ENCODE peak calls at places on chromosomes 13 and 19, in six cellular contexts. Z is DND-41, I is PC-9, G is GM23338, C is hepatocyte, F is K562. R is an unnamed sample.

GRCh38 chr13:77946522-77946921 is 27.9 kb upstream of the EDNRB start:
- DNase-seq in Z (no peak), I (no peak), G (no peak), C (no peak), F (no peak), R (no peak)

GRCh38 chr13:42041684-42042035 is 6.8 kb upstream of the DGKH start:
- DNase-seq in Z (no peak), I (peak), G (peak), C (peak), F (peak), R (peak)

GRCh38 chr19:28843771-28844492 is 369.0 kb downstream of the UQCRFS1 start:
- DNase-seq in Z (no peak), I (no peak), G (no peak), C (no peak), F (no peak), R (no peak)

GRCh38 chr13:94535231-94535630 is 55.7 kb upstream of the DCT start:
- DNase-seq in Z (no peak), I (no peak), G (no peak), C (no peak), F (no peak), R (no peak)

GRCh38 chr19:56707821-56708220 is 36.3 kb upstream of the ZNF835 start:
- DNase-seq in Z (no peak), I (no peak), G (no peak), C (no peak), F (no peak), R (no peak)

GRCh38 chr19:4695224-4695731 is 25.1 kb upstream of the MYDGF start:
- DNase-seq in Z (no peak), I (no peak), G (no peak), C (no peak), F (no peak), R (no peak)

GRCh38 chr13:92158335-92158734 is 759.9 kb downstream of the GPC5 start:
- DNase-seq in Z (no peak), I (no peak), G (no peak), C (no peak), F (no peak), R (no peak)

GRCh38 chr13:112212533-112212932 is 145.6 kb downstream of the SOX1 start:
- DNase-seq in Z (no peak), I (no peak), G (no peak), C (no peak), F (no peak), R (no peak)

GRCh38 chr19:19618384-19619051 is at the start of gene PBX4:
- DNase-seq in Z (peak), I (peak), G (peak), C (peak), F (peak), R (peak)

GRCh38 chr13:112897956-112898785 is 70.8 kb upstream of the MCF2L start:
- DNase-seq in Z (no peak), I (no peak), G (no peak), C (no peak), F (no peak), R (no peak)

GRCh38 chr13:68727165-68727564 is 1380.5 kb upstream of the ATXN8OS start:
- DNase-seq in Z (no peak), I (no peak), G (no peak), C (no peak), F (no peak), R (no peak)

DNA sequence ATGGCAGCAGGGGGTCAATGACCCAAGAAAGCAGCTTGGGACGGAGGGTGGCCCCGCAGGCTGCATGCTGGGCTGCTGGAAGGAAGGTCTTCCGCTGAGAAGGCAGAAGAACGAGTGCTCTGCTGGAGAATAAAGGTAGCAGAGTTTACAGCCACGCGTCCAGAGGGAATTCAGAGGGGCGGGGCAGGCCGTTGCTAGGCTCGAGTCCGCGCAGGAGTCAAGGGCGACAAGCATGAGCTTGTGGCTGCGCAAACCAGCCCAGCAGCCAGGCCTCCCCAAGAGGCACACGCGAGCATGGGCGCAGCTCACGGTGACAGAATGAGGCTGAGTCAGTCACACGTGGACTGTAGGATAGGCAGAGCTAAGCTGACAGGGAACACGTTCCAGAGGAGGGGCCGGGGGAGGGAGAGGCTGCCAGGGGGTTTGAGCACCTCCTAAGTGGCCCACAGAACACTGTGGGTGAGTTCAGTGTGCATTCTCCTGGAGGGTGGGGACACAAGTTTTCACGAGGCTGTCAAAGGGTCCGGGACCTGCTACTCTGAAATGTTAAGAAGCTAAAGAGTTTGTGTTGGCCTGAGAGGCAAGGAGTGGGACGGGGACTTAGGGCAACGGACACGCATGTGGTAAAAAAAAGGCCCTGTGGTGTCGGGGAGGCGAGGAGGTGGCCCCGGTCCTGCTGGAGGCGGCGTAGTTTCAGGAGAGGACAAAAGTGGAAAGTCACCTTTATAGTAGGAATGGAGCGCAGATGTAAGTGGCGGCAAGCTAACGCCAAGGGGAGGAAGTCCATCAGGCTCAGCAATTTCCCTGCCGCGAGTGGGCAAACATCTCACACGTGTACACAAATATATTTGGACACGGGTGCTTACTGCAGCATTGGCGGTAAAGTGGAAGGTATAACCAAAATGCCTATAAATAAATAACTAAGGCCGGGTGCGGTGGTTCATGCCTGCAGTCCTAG is 17.7 kb downstream of the RFX2 start:
- DNase-seq in Z (no peak), I (peak), G (peak), C (peak), F (peak), R (no peak)
- H2AFZ ChIP-seq in Z (no peak), I (no peak), G (peak), C (peak), F (peak), R (no peak)

GRCh38 chr19:7679771-7680605 is 645 bp upstream of the TRAPPC5 start:
- DNase-seq in Z (no peak), I (no peak), G (peak), C (no peak), F (no peak), R (no peak)

GRCh38 chr19:7681336-7682174 is 922 bp downstream of the TRAPPC5 start:
- DNase-seq in Z (peak), I (peak), G (peak), C (peak), F (peak), R (peak)

GRCh38 chr19:7679017-7679720 is 1.5 kb upstream of the TRAPPC5 start:
- DNase-seq in Z (peak), I (no peak), G (no peak), C (no peak), F (no peak), R (peak)

GRCh38 chr19:7680606-7681335 is at the start of gene TRAPPC5:
- DNase-seq in Z (peak), I (peak), G (peak), C (peak), F (peak), R (peak)

DNA sequence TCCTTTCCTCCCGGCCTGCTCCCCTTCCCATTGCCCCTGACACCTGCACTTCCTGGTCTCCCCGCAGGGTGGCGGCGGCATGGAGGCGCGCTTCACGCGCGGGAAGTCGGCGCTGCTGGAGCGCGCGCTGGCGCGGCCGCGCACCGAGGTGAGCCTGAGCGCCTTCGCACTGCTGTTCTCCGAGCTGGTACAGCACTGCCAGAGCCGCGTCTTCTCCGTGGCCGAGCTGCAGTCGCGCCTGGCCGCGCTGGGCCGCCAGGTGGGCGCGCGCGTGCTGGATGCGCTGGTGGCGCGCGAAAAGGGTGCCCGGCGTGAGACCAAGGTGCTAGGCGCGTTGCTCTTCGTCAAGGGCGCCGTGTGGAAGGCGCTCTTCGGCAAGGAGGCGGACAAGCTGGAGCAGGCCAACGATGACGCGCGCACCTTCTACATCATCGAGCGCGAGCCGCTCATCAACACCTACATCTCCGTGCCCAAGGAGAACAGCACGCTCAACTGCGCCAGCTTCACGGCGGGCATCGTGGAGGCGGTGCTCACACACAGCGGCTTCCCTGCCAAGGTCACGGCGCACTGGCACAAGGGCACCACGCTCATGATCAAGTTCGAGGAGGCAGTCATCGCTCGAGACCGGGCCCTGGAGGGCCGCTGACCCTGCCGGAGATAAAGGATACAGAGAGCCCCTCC is 1.7 kb downstream of the TRAPPC5 start:
- DNase-seq in Z (no peak), I (no peak), G (peak), C (no peak), F (no peak), R (no peak)
- TF ChIP-seq CTCF in Z (no peak), I (no peak), G (peak), C (no peak), F (no peak), R (no peak)

DNA sequence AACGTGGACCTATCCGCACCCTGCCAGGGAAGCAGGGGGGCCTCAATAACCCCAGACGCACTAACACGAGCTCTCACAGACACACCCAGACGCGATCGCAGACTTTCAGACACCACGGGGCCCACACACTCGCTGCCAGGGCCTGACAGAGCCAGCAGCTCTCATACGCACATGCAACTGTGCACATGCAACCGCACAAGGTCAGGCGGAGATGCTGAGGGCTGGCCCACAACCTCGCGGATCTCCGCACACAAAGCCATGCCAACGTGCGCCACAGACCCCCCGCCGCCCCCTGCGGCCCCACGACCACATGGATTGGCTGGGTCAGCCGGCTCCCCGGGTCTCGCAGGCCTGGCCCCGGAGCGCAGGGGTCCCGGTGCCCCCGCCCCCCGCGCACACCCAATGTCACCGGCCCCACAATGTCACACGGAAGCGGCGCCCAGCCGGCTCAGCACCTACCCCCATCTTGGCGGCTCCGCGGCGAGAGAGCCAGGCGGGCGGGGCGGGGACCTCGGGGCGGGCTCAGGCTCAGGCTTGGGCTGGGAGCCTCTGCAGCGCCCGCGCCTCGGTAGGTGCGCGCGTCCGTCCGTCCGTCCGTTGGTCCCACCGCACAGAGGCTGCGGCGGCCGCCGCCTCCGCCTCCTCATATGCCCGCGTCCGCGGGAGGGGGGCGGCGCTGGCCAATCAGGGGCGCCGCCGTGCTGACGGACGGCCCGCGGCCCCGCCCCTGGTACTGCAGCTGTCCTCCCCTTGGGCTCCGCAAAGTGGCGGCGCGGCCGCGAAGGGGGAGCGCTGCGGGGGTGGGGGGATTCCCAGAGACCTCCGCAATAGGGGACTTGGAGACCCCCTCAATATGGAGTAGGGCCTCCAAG is at the start of gene ATP1A3:
- DNase-seq in Z (peak), I (peak), G (peak), C (peak), F (peak), R (peak)
- H2AFZ ChIP-seq in Z (peak), I (no peak), G (peak), C (no peak), F (peak), R (peak)

GRCh38 chr19:7500811-7501450 is 12.1 kb upstream of the PEX11G start:
- DNase-seq in Z (no peak), I (peak), G (peak), C (peak), F (peak), R (no peak)
- TF ChIP-seq CTCF in Z (no peak), I (no peak), G (peak), C (no peak), F (no peak), R (no peak)

DNA sequence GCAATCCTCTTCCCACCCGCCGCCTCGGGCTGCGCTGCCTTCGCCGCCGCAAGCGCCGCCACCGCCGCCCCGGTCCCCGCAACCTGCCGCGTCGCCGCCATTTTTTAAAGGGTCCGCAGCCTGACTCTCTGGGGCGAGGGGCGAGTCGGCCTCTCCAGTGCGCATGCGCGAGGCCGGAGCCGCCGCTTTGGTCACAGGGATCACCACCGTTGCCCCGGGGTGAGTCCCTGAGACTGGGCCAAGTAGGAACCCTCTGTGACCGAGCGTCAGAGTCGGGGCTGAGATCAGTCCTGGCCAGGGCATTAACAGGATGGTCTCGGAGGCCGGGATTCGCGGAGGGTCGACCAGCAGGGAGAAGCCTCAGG is 42.6 kb downstream of the ZNF146 start:
- DNase-seq in Z (no peak), I (no peak), G (peak), C (no peak), F (no peak), R (no peak)
- H2AFZ ChIP-seq in Z (no peak), I (no peak), G (peak), C (no peak), F (no peak), R (no peak)

DNA sequence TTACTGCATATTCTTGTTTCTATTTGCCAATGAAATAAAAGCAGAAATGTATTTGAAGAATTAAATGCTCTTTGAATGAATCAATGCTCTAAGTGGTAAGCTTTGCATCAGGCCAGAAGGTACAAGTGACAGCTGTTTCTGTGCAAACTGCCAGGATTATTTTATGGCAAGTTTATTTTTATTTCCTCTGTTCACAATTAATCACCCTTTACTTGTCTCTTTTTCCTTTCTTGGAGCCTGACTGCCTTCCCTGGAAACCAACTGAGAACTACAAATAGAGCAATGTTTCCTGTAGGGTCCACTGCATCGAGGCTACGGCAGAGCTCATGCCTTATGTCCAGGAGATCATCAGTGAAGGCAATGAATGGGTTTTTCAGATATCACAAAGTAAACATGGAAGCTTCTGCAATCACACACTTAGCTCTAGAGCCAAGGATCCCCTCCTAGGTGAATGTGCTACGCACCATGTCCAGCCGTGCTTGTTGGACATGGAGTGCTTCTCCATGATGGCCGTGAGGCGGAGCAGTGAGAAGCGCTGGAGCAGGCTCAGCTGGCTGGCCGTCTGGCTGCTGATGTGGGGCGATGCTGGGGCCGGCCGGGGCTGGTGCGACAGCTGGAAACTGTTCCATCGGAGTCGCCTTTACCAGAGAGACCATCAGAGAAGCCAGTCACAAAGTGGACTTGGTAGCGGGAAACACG is 110.8 kb downstream of the KL start:
- DNase-seq in Z (no peak), I (no peak), G (no peak), C (no peak), F (no peak), R (no peak)
- TF ChIP-seq CTCF in Z (no peak), I (no peak), G (no peak), C (no peak), F (no peak), R (no peak)